ENCODE peak calls at places on chromosome 21, in nine cellular contexts. One of them, this sample, is unnamed.

GRCh38 chr21:26761174-26761915 is 83.9 kb downstream of the ADAMTS1 start:
- DNase-seq in sigmoid colon: no peak
- DNase-seq in breast epithelium: no peak
- DNase-seq in ovary: no peak
- DNase-seq in IMR-90: no peak
- DNase-seq in body of pancreas: no peak
- DNase-seq in K562: no peak
- DNase-seq in stomach: no peak
- DNase-seq in thyroid gland: no peak
- DNase-seq in this sample: no peak

GRCh38 chr21:29237110-29238051 is 61.3 kb upstream of the BACH1 start:
- DNase-seq in sigmoid colon: no peak
- DNase-seq in breast epithelium: peak
- DNase-seq in ovary: no peak
- DNase-seq in IMR-90: no peak
- DNase-seq in body of pancreas: no peak
- DNase-seq in K562: no peak
- DNase-seq in stomach: no peak
- DNase-seq in thyroid gland: peak
- DNase-seq in this sample: no peak

GRCh38 chr21:27647401-27647800 is 680.5 kb upstream of the ADAMTS5 start:
- DNase-seq in sigmoid colon: no peak
- DNase-seq in breast epithelium: no peak
- DNase-seq in ovary: no peak
- DNase-seq in IMR-90: no peak
- DNase-seq in body of pancreas: no peak
- DNase-seq in K562: no peak
- DNase-seq in stomach: no peak
- DNase-seq in thyroid gland: no peak
- DNase-seq in this sample: no peak

GRCh38 chr21:26169611-26170470 is 729 bp downstream of the APP start:
- DNase-seq in sigmoid colon: peak
- DNase-seq in breast epithelium: peak
- DNase-seq in ovary: peak
- DNase-seq in IMR-90: peak
- DNase-seq in body of pancreas: peak
- DNase-seq in K562: peak
- DNase-seq in stomach: peak
- DNase-seq in thyroid gland: peak
- DNase-seq in this sample: no peak

GRCh38 chr21:19844334-19844733 is 1153.9 kb upstream of the NCAM2 start:
- DNase-seq in sigmoid colon: no peak
- DNase-seq in breast epithelium: no peak
- DNase-seq in ovary: no peak
- DNase-seq in IMR-90: no peak
- DNase-seq in body of pancreas: no peak
- DNase-seq in K562: no peak
- DNase-seq in stomach: no peak
- DNase-seq in thyroid gland: no peak
- DNase-seq in this sample: no peak

GRCh38 chr21:38244407-38244787 is 12.4 kb upstream of the KCNJ15 start:
- DNase-seq in sigmoid colon: no peak
- DNase-seq in breast epithelium: no peak
- DNase-seq in ovary: no peak
- DNase-seq in IMR-90: no peak
- DNase-seq in body of pancreas: no peak
- DNase-seq in K562: no peak
- DNase-seq in stomach: no peak
- DNase-seq in thyroid gland: no peak
- DNase-seq in this sample: no peak

GRCh38 chr21:39071623-39072214 is 111.5 kb downstream of the PSMG1 start:
- DNase-seq in sigmoid colon: no peak
- DNase-seq in breast epithelium: no peak
- DNase-seq in ovary: no peak
- DNase-seq in IMR-90: peak
- DNase-seq in body of pancreas: no peak
- DNase-seq in K562: no peak
- DNase-seq in stomach: no peak
- DNase-seq in thyroid gland: no peak
- DNase-seq in this sample: no peak

GRCh38 chr21:17492415-17493168 is 20.3 kb upstream of the CXADR start:
- DNase-seq in sigmoid colon: no peak
- DNase-seq in breast epithelium: no peak
- DNase-seq in ovary: no peak
- DNase-seq in IMR-90: no peak
- DNase-seq in body of pancreas: no peak
- DNase-seq in K562: no peak
- DNase-seq in stomach: no peak
- DNase-seq in thyroid gland: no peak
- DNase-seq in this sample: no peak

GRCh38 chr21:35438643-35439404 is 389.7 kb upstream of the RUNX1 start:
- DNase-seq in sigmoid colon: no peak
- DNase-seq in breast epithelium: no peak
- DNase-seq in ovary: no peak
- DNase-seq in IMR-90: peak
- DNase-seq in body of pancreas: no peak
- DNase-seq in K562: no peak
- DNase-seq in stomach: peak
- DNase-seq in thyroid gland: no peak
- DNase-seq in this sample: no peak

GRCh38 chr21:35449846-35450245 is 400.7 kb upstream of the RUNX1 start:
- DNase-seq in sigmoid colon: no peak
- DNase-seq in breast epithelium: no peak
- DNase-seq in ovary: no peak
- DNase-seq in IMR-90: no peak
- DNase-seq in body of pancreas: no peak
- DNase-seq in K562: no peak
- DNase-seq in stomach: no peak
- DNase-seq in thyroid gland: no peak
- DNase-seq in this sample: no peak

GRCh38 chr21:35441868-35442582 is 392.9 kb upstream of the RUNX1 start:
- DNase-seq in sigmoid colon: no peak
- DNase-seq in breast epithelium: no peak
- DNase-seq in ovary: no peak
- DNase-seq in IMR-90: no peak
- DNase-seq in body of pancreas: no peak
- DNase-seq in K562: no peak
- DNase-seq in stomach: no peak
- DNase-seq in thyroid gland: no peak
- DNase-seq in this sample: no peak

GRCh38 chr21:35448876-35449599 is 399.9 kb upstream of the RUNX1 start:
- DNase-seq in sigmoid colon: no peak
- DNase-seq in breast epithelium: no peak
- DNase-seq in ovary: no peak
- DNase-seq in IMR-90: no peak
- DNase-seq in body of pancreas: no peak
- DNase-seq in K562: no peak
- DNase-seq in stomach: no peak
- DNase-seq in thyroid gland: no peak
- DNase-seq in this sample: no peak

GRCh38 chr21:35444391-35444790 is 395.3 kb upstream of the RUNX1 start:
- DNase-seq in sigmoid colon: no peak
- DNase-seq in breast epithelium: no peak
- DNase-seq in ovary: no peak
- DNase-seq in IMR-90: no peak
- DNase-seq in body of pancreas: no peak
- DNase-seq in K562: no peak
- DNase-seq in stomach: no peak
- DNase-seq in thyroid gland: no peak
- DNase-seq in this sample: no peak
- TF ChIP-seq POLR2A in sigmoid colon: no peak
- TF ChIP-seq POLR2A in breast epithelium: no peak
- TF ChIP-seq POLR2A in ovary: no peak
- TF ChIP-seq POLR2A in IMR-90: no peak
- TF ChIP-seq POLR2A in body of pancreas: no peak
- TF ChIP-seq POLR2A in K562: no peak
- TF ChIP-seq POLR2A in stomach: no peak
- TF ChIP-seq POLR2A in thyroid gland: no peak
- TF ChIP-seq POLR2A in this sample: no peak

GRCh38 chr21:36068748-36069398 is 951 bp upstream of the CBR1 start:
- DNase-seq in sigmoid colon: no peak
- DNase-seq in breast epithelium: no peak
- DNase-seq in ovary: no peak
- DNase-seq in IMR-90: no peak
- DNase-seq in body of pancreas: no peak
- DNase-seq in K562: no peak
- DNase-seq in stomach: no peak
- DNase-seq in thyroid gland: no peak
- DNase-seq in this sample: no peak

GRCh38 chr21:36073181-36073580 is 3.4 kb downstream of the CBR1 start:
- DNase-seq in sigmoid colon: no peak
- DNase-seq in breast epithelium: no peak
- DNase-seq in ovary: no peak
- DNase-seq in IMR-90: no peak
- DNase-seq in body of pancreas: no peak
- DNase-seq in K562: no peak
- DNase-seq in stomach: peak
- DNase-seq in thyroid gland: peak
- DNase-seq in this sample: no peak

GRCh38 chr21:36070999-36071398 is 1.2 kb downstream of the CBR1 start:
- DNase-seq in sigmoid colon: no peak
- DNase-seq in breast epithelium: no peak
- DNase-seq in ovary: no peak
- DNase-seq in IMR-90: no peak
- DNase-seq in body of pancreas: no peak
- DNase-seq in K562: no peak
- DNase-seq in stomach: no peak
- DNase-seq in thyroid gland: no peak
- DNase-seq in this sample: no peak

GRCh38 chr21:36072453-36073167 is 2.8 kb downstream of the CBR1 start:
- DNase-seq in sigmoid colon: no peak
- DNase-seq in breast epithelium: no peak
- DNase-seq in ovary: no peak
- DNase-seq in IMR-90: no peak
- DNase-seq in body of pancreas: no peak
- DNase-seq in K562: no peak
- DNase-seq in stomach: no peak
- DNase-seq in thyroid gland: no peak
- DNase-seq in this sample: no peak

DNA sequence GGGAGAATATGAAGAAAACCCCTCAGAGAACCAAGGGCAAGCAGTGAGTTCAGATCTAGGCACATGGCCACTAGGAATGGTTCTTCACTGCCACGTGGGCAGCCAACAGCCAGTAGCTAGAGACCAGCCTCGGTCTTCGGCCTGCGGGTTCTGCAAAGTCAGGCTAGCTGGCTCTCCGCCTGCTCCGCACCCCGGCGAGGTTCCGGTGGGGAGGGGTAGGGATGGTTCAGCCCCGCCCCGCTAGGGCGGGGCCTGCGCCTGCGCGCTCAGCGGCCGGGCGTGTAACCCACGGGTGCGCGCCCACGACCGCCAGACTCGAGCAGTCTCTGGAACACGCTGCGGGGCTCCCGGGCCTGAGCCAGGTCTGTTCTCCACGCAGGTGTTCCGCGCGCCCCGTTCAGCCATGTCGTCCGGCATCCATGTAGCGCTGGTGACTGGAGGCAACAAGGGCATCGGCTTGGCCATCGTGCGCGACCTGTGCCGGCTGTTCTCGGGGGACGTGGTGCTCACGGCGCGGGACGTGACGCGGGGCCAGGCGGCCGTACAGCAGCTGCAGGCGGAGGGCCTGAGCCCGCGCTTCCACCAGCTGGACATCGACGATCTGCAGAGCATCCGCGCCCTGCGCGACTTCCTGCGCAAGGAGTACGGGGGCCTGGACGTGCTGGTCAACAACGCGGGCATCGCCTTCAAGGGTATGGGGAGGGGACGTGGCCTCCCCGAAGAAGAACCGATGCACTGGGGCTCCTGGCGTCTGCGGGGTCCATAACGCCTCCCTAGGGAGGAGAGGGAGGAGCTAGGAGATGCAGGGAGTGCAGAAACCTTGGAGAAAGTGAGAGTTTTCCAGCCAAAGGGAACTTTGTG is at the start of gene CBR1:
- DNase-seq in sigmoid colon: peak
- DNase-seq in breast epithelium: peak
- DNase-seq in ovary: peak
- DNase-seq in IMR-90: peak
- DNase-seq in body of pancreas: peak
- DNase-seq in K562: peak
- DNase-seq in stomach: peak
- DNase-seq in thyroid gland: peak
- DNase-seq in this sample: peak
- TF ChIP-seq POLR2A in sigmoid colon: peak
- TF ChIP-seq POLR2A in breast epithelium: no peak
- TF ChIP-seq POLR2A in ovary: peak
- TF ChIP-seq POLR2A in IMR-90: no peak
- TF ChIP-seq POLR2A in body of pancreas: peak
- TF ChIP-seq POLR2A in K562: peak
- TF ChIP-seq POLR2A in stomach: no peak
- TF ChIP-seq POLR2A in thyroid gland: peak
- TF ChIP-seq POLR2A in this sample: no peak

DNA sequence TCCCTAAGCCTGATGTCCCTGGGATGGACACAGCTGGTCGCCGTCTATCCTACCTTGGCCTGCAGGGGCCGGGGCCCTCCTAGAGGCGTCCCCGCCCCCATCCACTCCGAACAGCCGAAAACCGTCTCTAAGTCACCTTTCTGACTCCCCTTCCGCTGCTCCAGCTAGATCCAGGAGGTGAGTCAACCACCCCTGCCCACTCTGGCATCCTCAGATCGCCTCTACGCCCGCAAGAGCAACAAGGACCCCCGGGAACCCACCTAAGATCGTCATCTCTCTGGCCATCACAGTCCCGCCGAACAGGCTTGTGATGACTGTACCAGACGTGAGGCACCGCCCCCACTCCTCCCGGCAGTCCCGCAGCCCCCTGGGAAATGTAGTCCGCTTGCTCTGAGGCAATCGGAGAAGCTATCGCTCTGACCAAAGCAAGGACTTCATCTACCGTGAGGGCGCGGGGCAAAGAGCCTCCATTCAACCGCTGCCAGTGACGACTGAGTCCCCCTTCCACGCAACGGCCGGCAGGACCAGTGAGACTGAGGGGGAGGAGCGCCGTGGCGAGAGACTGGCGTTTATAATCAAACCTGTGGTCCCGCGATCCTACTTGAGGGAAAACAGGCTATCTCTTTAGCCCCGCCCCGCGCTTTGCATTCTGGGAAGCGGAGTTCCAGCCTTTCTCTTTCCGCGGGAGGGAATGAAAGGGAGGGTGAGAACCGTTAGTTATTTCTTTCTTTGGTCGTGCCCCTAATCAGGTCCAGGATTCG is at the start of gene HSPA13:
- DNase-seq in sigmoid colon: peak
- DNase-seq in breast epithelium: peak
- DNase-seq in ovary: peak
- DNase-seq in IMR-90: peak
- DNase-seq in body of pancreas: peak
- DNase-seq in K562: peak
- DNase-seq in stomach: peak
- DNase-seq in thyroid gland: peak
- DNase-seq in this sample: peak
- TF ChIP-seq POLR2A in sigmoid colon: peak
- TF ChIP-seq POLR2A in breast epithelium: peak
- TF ChIP-seq POLR2A in ovary: peak
- TF ChIP-seq POLR2A in IMR-90: peak
- TF ChIP-seq POLR2A in body of pancreas: peak
- TF ChIP-seq POLR2A in K562: peak
- TF ChIP-seq POLR2A in stomach: no peak
- TF ChIP-seq POLR2A in thyroid gland: no peak
- TF ChIP-seq POLR2A in this sample: no peak

GRCh38 chr21:33388188-33388587 is 15.0 kb upstream of the IFNGR2 start:
- DNase-seq in sigmoid colon: no peak
- DNase-seq in breast epithelium: no peak
- DNase-seq in ovary: no peak
- DNase-seq in IMR-90: no peak
- DNase-seq in body of pancreas: no peak
- DNase-seq in K562: no peak
- DNase-seq in stomach: no peak
- DNase-seq in thyroid gland: no peak
- DNase-seq in this sample: no peak

GRCh38 chr21:33380483-33380998 is 22.7 kb upstream of the IFNGR2 start:
- DNase-seq in sigmoid colon: peak
- DNase-seq in breast epithelium: peak
- DNase-seq in ovary: peak
- DNase-seq in IMR-90: peak
- DNase-seq in body of pancreas: peak
- DNase-seq in K562: peak
- DNase-seq in stomach: peak
- DNase-seq in thyroid gland: peak
- DNase-seq in this sample: peak

GRCh38 chr21:33384851-33385331 is 18.3 kb upstream of the IFNGR2 start:
- DNase-seq in sigmoid colon: no peak
- DNase-seq in breast epithelium: no peak
- DNase-seq in ovary: no peak
- DNase-seq in IMR-90: peak
- DNase-seq in body of pancreas: no peak
- DNase-seq in K562: no peak
- DNase-seq in stomach: no peak
- DNase-seq in thyroid gland: no peak
- DNase-seq in this sample: no peak

GRCh38 chr21:33386222-33386784 is 16.9 kb upstream of the IFNGR2 start:
- DNase-seq in sigmoid colon: no peak
- DNase-seq in breast epithelium: no peak
- DNase-seq in ovary: no peak
- DNase-seq in IMR-90: no peak
- DNase-seq in body of pancreas: no peak
- DNase-seq in K562: peak
- DNase-seq in stomach: no peak
- DNase-seq in thyroid gland: no peak
- DNase-seq in this sample: no peak

GRCh38 chr21:33383056-33383888 is 19.9 kb upstream of the IFNGR2 start:
- DNase-seq in sigmoid colon: peak
- DNase-seq in breast epithelium: peak
- DNase-seq in ovary: peak
- DNase-seq in IMR-90: peak
- DNase-seq in body of pancreas: peak
- DNase-seq in K562: peak
- DNase-seq in stomach: peak
- DNase-seq in thyroid gland: peak
- DNase-seq in this sample: no peak
- TF ChIP-seq POLR2A in sigmoid colon: no peak
- TF ChIP-seq POLR2A in breast epithelium: no peak
- TF ChIP-seq POLR2A in ovary: no peak
- TF ChIP-seq POLR2A in IMR-90: peak
- TF ChIP-seq POLR2A in body of pancreas: peak
- TF ChIP-seq POLR2A in K562: no peak
- TF ChIP-seq POLR2A in stomach: no peak
- TF ChIP-seq POLR2A in thyroid gland: no peak
- TF ChIP-seq POLR2A in this sample: no peak

This sample was measured in esophagus muscularis mucosa.